ENCODE peak calls at places on chromosome 21, in four cellular contexts. X, L, F and Z are unnamed samples.

GRCh38 chr21:33229776-33230517 is at the start of gene IFNAR2:
- DNase-seq in F (peak), X (peak), L (no peak), Z (peak)

GRCh38 chr21:44927587-44928461 is 7.1 kb upstream of the ITGB2 start:
- DNase-seq in X (peak), F (peak), L (no peak), Z (peak)

GRCh38 chr21:30268608-30269197 is 14.0 kb downstream of the KRTAP24-1 start:
- DNase-seq in X (peak), F (no peak), L (no peak), Z (no peak)

GRCh38 chr21:15445327-15445726 is 284.5 kb upstream of the USP25 start:
- DNase-seq in X (peak), F (no peak), L (no peak), Z (no peak)

GRCh38 chr21:42583150-42583991 is 69.7 kb downstream of the SLC37A1 start:
- DNase-seq in L (no peak), X (no peak), F (no peak), Z (no peak)

GRCh38 chr21:38267136-38267535 is 10.3 kb downstream of the KCNJ15 start:
- DNase-seq in L (no peak), F (no peak), X (no peak), Z (no peak)

GRCh38 chr21:35204850-35205564 is 155.9 kb upstream of the RUNX1 start:
- DNase-seq in L (no peak), F (peak), X (peak), Z (no peak)

GRCh38 chr21:38766987-38767722 is 38.6 kb upstream of the ETS2 start:
- DNase-seq in X (no peak), F (no peak), L (no peak), Z (peak)